ENCODE peak calls at places on chromosomes 4 and X, in four cellular contexts. Y, V, X and U are unnamed samples.
A peak's percentile ranks its signal among the peaks of the same experiment; 100 is the strongest.

GRCh38 chr4:164997324-164997723 is 19.9 kb upstream of the TRIM61 start:
- DNase-seq in Y (no peak), X (no peak), V (peak; percentile 40), U (no peak)

GRCh38 chr4:111722321-111722720 is 422.9 kb upstream of the FAM241A start:
- DNase-seq in V (no peak), X (no peak), Y (no peak), U (no peak)

GRCh38 chr4:5796976-5797375 is 86.0 kb downstream of the EVC start:
- DNase-seq in X (no peak), Y (no peak), V (no peak), U (peak; percentile 56)

GRCh38 chrX:150032742-150033141 is 94.5 kb upstream of the EOLA2 start:
- DNase-seq in X (peak; percentile 44), V (no peak), Y (no peak), U (no peak)

GRCh38 chr4:136939781-136940180 is 592.5 kb downstream of the PCDH18 start:
- DNase-seq in V (no peak), Y (no peak), X (no peak), U (no peak)

GRCh38 chr4:15455290-15455689 is 14.4 kb upstream of the CC2D2A start:
- DNase-seq in X (no peak), Y (peak; percentile 33), V (no peak), U (peak; percentile 89)

GRCh38 chr4:170420255-170420693 is 330.5 kb upstream of the AADAT start:
- DNase-seq in X (peak; percentile 8), Y (no peak), V (no peak), U (no peak)

GRCh38 chr4:186368291-186368690 is 102.3 kb downstream of the F11 start:
- DNase-seq in Y (no peak), V (no peak), X (no peak), U (no peak)

GRCh38 chr4:147480891-147481576 is at the start of gene EDNRA:
- DNase-seq in V (no peak), Y (peak; percentile 39), X (peak; percentile 61), U (peak; percentile 69)

GRCh38 chrX:68536884-68537283 is 38.0 kb downstream of the YIPF6 start:
- DNase-seq in V (no peak), Y (no peak), X (no peak), U (no peak)

GRCh38 chr4:6568148-6568547 is 6.8 kb upstream of the MAN2B2 start:
- DNase-seq in V (no peak), Y (no peak), X (no peak), U (no peak)

GRCh38 chr4:86919824-86920223 is 15.0 kb upstream of the AFF1 start:
- DNase-seq in V (no peak), X (no peak), Y (no peak), U (no peak)

GRCh38 chr4:31045724-31046318 is 325.7 kb downstream of the PCDH7 start:
- DNase-seq in X (peak; percentile 6), Y (no peak), V (no peak), U (no peak)

DNA sequence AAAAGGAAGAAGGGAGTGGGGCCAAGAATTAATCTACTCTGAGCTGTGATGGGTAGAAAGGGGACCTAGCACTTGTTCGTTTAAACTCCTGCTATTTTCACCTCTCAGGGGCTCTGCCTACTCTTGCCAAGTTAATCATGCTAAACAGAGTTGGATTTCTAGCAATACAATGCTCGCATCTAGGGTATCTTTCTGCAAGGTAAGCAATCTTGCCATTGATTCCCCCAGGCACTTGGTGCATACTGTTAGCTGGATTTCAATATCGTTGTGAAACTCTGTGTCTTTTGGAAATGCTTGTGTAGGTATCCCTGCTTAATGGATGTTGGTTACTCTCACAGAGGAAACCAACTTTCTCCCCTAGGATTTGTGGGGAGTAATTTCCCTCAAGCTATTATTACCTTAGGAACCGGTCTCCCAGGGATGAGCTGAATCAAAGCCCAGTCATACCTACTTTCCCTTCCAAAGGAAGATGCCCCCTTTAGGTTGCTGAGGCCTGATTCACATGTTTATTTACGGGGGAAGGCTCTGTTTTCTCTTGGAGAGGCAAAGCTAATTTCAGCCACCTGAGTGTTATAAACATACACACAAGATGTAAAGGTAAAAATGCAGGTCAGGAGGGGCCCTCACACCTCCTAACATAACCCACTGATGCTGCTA is 366.8 kb downstream of the FBXW7 start:
- DNase-seq in Y (no peak), V (no peak), X (no peak), U (no peak)
- TF ChIP-seq CTCF in Y (no peak), V (no peak), X (no peak), U (no peak)

DNA sequence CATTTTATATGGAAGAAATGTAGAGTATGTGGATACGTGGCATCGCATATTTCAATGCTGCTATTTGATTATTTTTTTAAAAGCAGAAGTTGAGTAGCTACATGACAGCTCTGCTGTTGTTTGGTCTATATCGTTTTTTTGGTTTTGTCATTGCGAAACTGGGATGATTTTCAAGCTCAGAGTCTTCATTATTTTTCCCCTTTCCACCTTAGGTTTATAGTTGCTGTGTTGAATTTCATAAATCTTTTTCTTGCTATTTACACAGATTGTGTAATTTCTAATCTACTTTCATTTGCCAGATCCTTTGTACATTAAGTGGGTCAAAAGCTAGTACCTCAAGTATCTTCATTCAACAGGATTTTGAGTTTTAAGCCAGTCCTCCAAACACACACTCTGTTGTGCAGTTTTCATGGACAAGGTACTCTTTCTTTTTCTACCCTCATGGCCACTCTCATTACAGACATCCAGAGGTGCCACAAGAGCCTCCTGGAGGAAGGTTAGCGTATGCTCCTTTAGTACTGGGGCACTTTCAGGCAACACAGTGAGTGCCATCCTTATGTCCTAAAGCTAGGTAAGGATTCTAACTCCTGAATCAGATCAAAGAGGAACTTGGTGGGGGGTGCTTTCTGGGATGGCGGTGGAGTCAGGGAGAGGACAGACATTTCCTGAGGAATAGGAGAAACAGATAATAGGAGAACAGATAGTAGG is 123.2 kb downstream of the FHIP1A start:
- DNase-seq in X (no peak), V (no peak), Y (no peak), U (no peak)
- TF ChIP-seq CTCF in X (no peak), V (no peak), Y (no peak), U (no peak)

GRCh38 chr4:128573781-128574508 is 235.6 kb upstream of the JADE1 start:
- DNase-seq in V (no peak), Y (no peak), X (peak; percentile 97), U (no peak)
- TF ChIP-seq CTCF in V (no peak), Y (no peak), X (no peak), U (no peak)

DNA sequence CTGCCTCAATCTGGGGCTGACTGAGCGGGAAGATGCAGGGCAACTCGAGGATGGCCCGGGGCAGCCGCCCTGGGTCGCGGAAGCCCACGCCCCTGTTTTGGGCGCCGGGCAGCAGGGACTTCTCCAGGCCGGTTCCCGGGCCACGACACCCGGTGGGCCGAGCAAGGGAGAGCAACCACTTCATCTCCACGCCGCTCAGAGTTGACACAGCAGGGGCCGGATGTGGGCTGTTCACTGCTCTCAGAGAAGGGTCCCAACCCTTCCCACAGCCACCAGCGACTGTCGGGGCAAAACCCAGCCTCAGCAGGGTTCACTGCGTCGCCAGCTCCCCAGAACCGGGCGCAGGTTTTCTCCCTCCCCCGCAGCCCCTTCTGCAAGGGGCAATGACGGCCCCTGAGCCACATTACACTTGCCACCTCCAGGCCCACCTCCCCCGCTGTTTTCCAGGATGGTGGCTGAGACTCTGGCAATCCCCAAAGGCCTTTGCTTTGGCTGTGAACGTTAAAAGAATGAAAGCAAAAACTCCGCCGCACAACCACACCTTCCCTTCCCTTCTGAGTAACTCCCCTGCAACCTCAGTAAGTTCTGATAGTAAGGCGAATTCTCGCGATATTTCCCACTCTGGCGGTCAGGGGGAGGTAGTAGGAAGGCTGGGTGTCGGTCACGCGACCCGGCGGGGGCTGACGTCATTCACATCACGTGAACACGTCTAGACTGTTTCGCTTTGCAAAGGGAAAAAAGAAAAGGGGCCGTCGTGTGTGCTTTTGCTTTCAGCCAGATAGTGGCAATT is 718 bp upstream of the CAMK2D start:
- DNase-seq in Y (peak; percentile 98), V (peak; percentile 99), X (peak; percentile 99), U (peak; percentile 98)
- TF ChIP-seq CTCF in Y (peak; percentile 7), V (no peak), X (no peak), U (no peak)

GRCh38 chr4:120877021-120877420 is 45.5 kb downstream of the PRDM5 start:
- DNase-seq in X (no peak), Y (no peak), V (no peak), U (no peak)

GRCh38 chr4:120870279-120870673 is 52.2 kb downstream of the PRDM5 start:
- DNase-seq in V (no peak), X (no peak), Y (no peak), U (no peak)

GRCh38 chr4:120871173-120871572 is 51.4 kb downstream of the PRDM5 start:
- DNase-seq in Y (no peak), V (no peak), X (no peak), U (no peak)

GRCh38 chr4:120874792-120875774 is 47.4 kb downstream of the PRDM5 start:
- DNase-seq in V (no peak), X (no peak), Y (no peak), U (no peak)

GRCh38 chr4:120873554-120873953 is 49.0 kb downstream of the PRDM5 start:
- DNase-seq in X (no peak), Y (no peak), V (no peak), U (no peak)
- TF ChIP-seq CTCF in X (peak; percentile 26), Y (no peak), V (no peak), U (no peak)